ENCODE peak calls at places on chromosomes 4 and X, in nine cellular contexts. J is psoas muscle; Q is naive thymus-derived CD4-positive, alpha-beta T cell; D is CD4-positive, CD25-positive, alpha-beta regulatory T cell; W is tibial artery; X is IMR-90; C is HepG2; N is HCT116; K is A549. S is an unnamed sample. For H3K4me1, the result is how much of the 10 kb centered on the place peaks cover.

GRCh38 chrX:20056704-20057103 is 60.0 kb downstream of the MAP7D2 start:
- DNase-seq in J (no peak), C (no peak), W (no peak), N (no peak), X (peak), D (no peak), K (no peak), Q (no peak), S (no peak)

GRCh38 chr4:90992213-90992612 is 865.0 kb downstream of the CCSER1 start:
- DNase-seq in X (no peak), K (no peak), D (no peak), J (no peak), C (no peak), N (no peak), W (no peak), Q (no peak), S (peak)

GRCh38 chr4:124525524-124525923 is 187.0 kb downstream of the ANKRD50 start:
- DNase-seq in Q (no peak), W (no peak), C (no peak), X (no peak), N (no peak), J (no peak), D (no peak), K (no peak), S (no peak)

GRCh38 chr4:56843421-56843899 is 22.0 kb upstream of the SPINK2 start:
- DNase-seq in N (no peak), W (no peak), J (no peak), Q (no peak), C (no peak), D (no peak), X (no peak), K (no peak), S (no peak)

GRCh38 chrX:109749207-109749606 is 16.1 kb upstream of the ACSL4 start:
- DNase-seq in Q (no peak), J (no peak), C (no peak), D (no peak), N (no peak), K (no peak), W (no peak), X (no peak), S (no peak)

GRCh38 chrX:137823257-137823656 is 257.3 kb downstream of the ZIC3 start:
- DNase-seq in W (no peak), X (no peak), C (no peak), Q (no peak), J (no peak), N (no peak), K (no peak), D (no peak), S (peak)

GRCh38 chr4:48642421-48643144 is 137.5 kb downstream of the FRYL start:
- DNase-seq in K (no peak), N (no peak), X (peak), J (no peak), D (no peak), W (no peak), Q (no peak), C (no peak), S (no peak)

GRCh38 chr4:9997881-9998280 is 23.4 kb downstream of the SLC2A9 start:
- DNase-seq in N (no peak), Q (no peak), W (no peak), C (no peak), K (no peak), X (no peak), D (no peak), J (no peak), S (no peak)

GRCh38 chrX:6465731-6466130 is 69.2 kb downstream of the VCX3A start:
- DNase-seq in X (no peak), D (no peak), W (no peak), K (no peak), J (no peak), N (no peak), C (no peak), Q (no peak), S (no peak)

GRCh38 chr4:127400736-127401346 is 231.9 kb upstream of the INTU start:
- DNase-seq in C (peak), J (peak), W (peak), Q (no peak), K (peak), N (peak), D (no peak), X (peak), S (peak)

GRCh38 chr4:55311792-55312490 is 34.1 kb upstream of the SRD5A3 start:
- DNase-seq in K (no peak), C (no peak), X (no peak), D (no peak), J (no peak), W (no peak), Q (no peak), N (no peak), S (no peak)

GRCh38 chrX:13074297-13075262 is 30.2 kb upstream of the FAM9C start:
- DNase-seq in X (no peak), Q (peak), N (no peak), W (no peak), K (no peak), J (no peak), C (no peak), D (no peak), S (no peak)

GRCh38 chr4:1834047-1834769 is 21.7 kb downstream of the LETM1 start:
- DNase-seq in W (no peak), K (no peak), Q (no peak), C (no peak), N (no peak), D (no peak), J (no peak), X (no peak), S (no peak)

GRCh38 chr4:40225497-40225896 is 28.7 kb downstream of the RHOH start:
- DNase-seq in W (no peak), Q (no peak), N (no peak), C (no peak), K (no peak), X (no peak), D (no peak), J (no peak), S (no peak)

GRCh38 chr4:47219586-47219985 is 188.2 kb downstream of the GABRB1 start:
- DNase-seq in J (no peak), Q (no peak), K (no peak), N (no peak), W (no peak), X (peak), D (no peak), C (no peak), S (no peak)

GRCh38 chrX:20951016-20951795 is 423.0 kb upstream of the CNKSR2 start:
- DNase-seq in W (no peak), N (no peak), K (no peak), D (no peak), C (no peak), X (no peak), Q (no peak), J (no peak), S (no peak)

GRCh38 chrX:85922821-85923220 is 124.5 kb downstream of the CHM start:
- DNase-seq in K (no peak), W (no peak), X (peak), C (no peak), N (no peak), J (no peak), Q (no peak), D (no peak), S (no peak)

GRCh38 chrX:88397551-88397950 is 349.5 kb upstream of the CPXCR1 start:
- DNase-seq in J (no peak), C (no peak), K (no peak), W (no peak), D (no peak), N (no peak), Q (no peak), X (no peak), S (no peak)

GRCh38 chrX:22043872-22044271 is 11.7 kb downstream of the PHEX start:
- DNase-seq in Q (no peak), W (no peak), K (no peak), C (no peak), N (no peak), D (no peak), X (no peak), J (no peak), S (no peak)

GRCh38 chr4:91058345-91058744 is 931.2 kb downstream of the CCSER1 start:
- DNase-seq in J (no peak), X (peak), N (no peak), C (no peak), W (no peak), K (no peak), Q (no peak), D (no peak), S (no peak)

GRCh38 chr4:155603360-155603891 is 63.2 kb upstream of the GUCY1A1 start:
- DNase-seq in Q (no peak), D (no peak), N (no peak), K (no peak), X (no peak), W (no peak), C (no peak), J (no peak), S (no peak)

GRCh38 chr4:94171616-94172015 is 36.0 kb upstream of the SMARCAD1 start:
- DNase-seq in X (no peak), N (no peak), J (no peak), C (no peak), Q (no peak), W (no peak), K (no peak), D (no peak), S (no peak)

GRCh38 chr4:173170210-173170778 is 1.7 kb downstream of the GALNT7 start:
- DNase-seq in D (no peak), C (no peak), Q (no peak), N (no peak), K (no peak), X (no peak), W (no peak), J (no peak), S (no peak)
- H3K4me1 ChIP-seq in D (under half), C (under half), Q (under half), N (under half), K (under half), X (under half), W (under half), J (under half), S (under half)

GRCh38 chrX:116384406-116384805 is 52.0 kb upstream of the SLC6A14 start:
- DNase-seq in W (no peak), X (peak), K (no peak), C (no peak), D (no peak), N (no peak), Q (no peak), J (no peak), S (no peak)
- H3K4me3 ChIP-seq in W (no peak), X (no peak), K (no peak), C (no peak), D (no peak), N (no peak), Q (no peak), J (no peak), S (no peak)

GRCh38 chrX:41559235-41559634 is 112.1 kb downstream of the NYX start:
- DNase-seq in W (no peak), Q (no peak), K (no peak), N (no peak), J (no peak), X (no peak), D (no peak), C (no peak), S (no peak)

GRCh38 chrX:41556958-41557357 is 109.8 kb downstream of the NYX start:
- DNase-seq in W (no peak), K (no peak), Q (no peak), C (no peak), X (no peak), N (no peak), D (no peak), J (no peak), S (no peak)

GRCh38 chrX:41561045-41561444 is 113.9 kb downstream of the NYX start:
- DNase-seq in K (peak), W (no peak), Q (no peak), D (peak), C (no peak), J (no peak), X (peak), N (no peak), S (no peak)

GRCh38 chrX:41558531-41558930 is 111.4 kb downstream of the NYX start:
- DNase-seq in Q (peak), J (no peak), X (peak), D (no peak), K (peak), N (no peak), W (no peak), C (no peak), S (peak)

DNA sequence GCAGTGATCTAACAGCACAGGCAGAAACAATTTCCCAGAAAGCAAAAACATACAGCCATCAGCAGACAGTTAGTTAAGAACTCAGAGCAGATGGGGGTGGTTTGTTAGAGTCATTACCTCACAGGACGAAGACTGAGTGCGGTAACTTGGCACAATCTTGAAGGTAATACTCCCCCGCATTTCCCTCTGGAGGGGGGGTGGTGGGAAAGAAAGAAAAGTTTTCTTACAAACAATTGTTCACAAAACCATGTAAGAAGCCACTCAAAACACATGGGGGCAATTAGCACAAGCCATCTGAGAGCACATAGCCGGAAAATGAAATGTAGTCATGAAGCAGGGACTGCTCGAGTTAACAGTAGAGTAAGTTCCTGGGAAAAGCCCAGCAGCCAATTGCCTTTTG is 112.5 kb downstream of the NYX start:
- DNase-seq in J (no peak), N (no peak), W (no peak), X (peak), Q (peak), C (no peak), K (no peak), D (no peak), S (peak)
- H3K4me1 ChIP-seq in J (under half), N (under half), W (under half), X (under half), Q (under half), C (under half), K (under half), D (under half), S (under half)

GRCh38 chrX:1536712-1537030 is 314 bp downstream of the P2RY8 start:
- DNase-seq in J (no peak), W (no peak), X (no peak), C (no peak), K (no peak), D (no peak), N (no peak), Q (no peak), S (no peak)
- H3K4me3 ChIP-seq in J (peak), W (peak), X (no peak), C (peak), K (peak), D (peak), N (no peak), Q (peak), S (no peak)

GRCh38 chr4:3340703-3341088 is 47.9 kb downstream of the RGS12 start:
- DNase-seq in W (no peak), K (no peak), D (no peak), J (peak), Q (no peak), N (no peak), C (no peak), X (no peak), S (no peak)

GRCh38 chr4:3338976-3339531 is 46.2 kb downstream of the RGS12 start:
- DNase-seq in N (no peak), J (no peak), Q (no peak), K (no peak), X (no peak), D (no peak), C (no peak), W (no peak), S (no peak)

GRCh38 chr4:3338321-3338838 is 45.6 kb downstream of the RGS12 start:
- DNase-seq in N (no peak), X (no peak), W (no peak), J (no peak), D (no peak), K (no peak), Q (no peak), C (no peak), S (no peak)

GRCh38 chr4:3340038-3340702 is 47.3 kb downstream of the RGS12 start:
- DNase-seq in X (no peak), Q (no peak), D (no peak), W (no peak), N (no peak), J (no peak), K (no peak), C (no peak), S (no peak)

GRCh38 chr4:3339566-3339965 is 46.7 kb downstream of the RGS12 start:
- DNase-seq in K (no peak), C (no peak), D (no peak), J (no peak), Q (no peak), X (no peak), N (no peak), W (no peak), S (no peak)
- H3K4me1 ChIP-seq in K (under half), C (under half), D (under half), J (under half), Q (under half), X (under half), N (under half), W (under half), S (under half)

GRCh38 chr4:6563935-6564645 is 10.9 kb upstream of the MAN2B2 start:
- DNase-seq in W (no peak), D (no peak), J (no peak), K (no peak), Q (no peak), N (no peak), X (no peak), C (no peak), S (no peak)
- H3K4me3 ChIP-seq in W (peak), D (no peak), J (peak), K (peak), Q (no peak), N (no peak), X (no peak), C (no peak), S (no peak)